ENCODE peak calls at places on chromosomes 4 and X, in nine cellular contexts. One of them, this sample, is unnamed.

GRCh38 chr4:184897807-184898388 is 72.1 kb upstream of the ACSL1 start:
- DNase-seq in cardiac muscle cell: no peak
- DNase-seq in sigmoid colon: no peak
- DNase-seq in brain microvascular endothelial cell: no peak
- DNase-seq in GM23338: no peak
- DNase-seq in GM06990: no peak
- DNase-seq in foreskin fibroblast: no peak
- DNase-seq in HCT116: no peak
- DNase-seq in neural progenitor cell: no peak
- DNase-seq in this sample: no peak

GRCh38 chr4:159346681-159347080 is 243.8 kb downstream of the RAPGEF2 start:
- DNase-seq in foreskin fibroblast: no peak
- DNase-seq in GM23338: no peak
- DNase-seq in sigmoid colon: no peak
- DNase-seq in brain microvascular endothelial cell: no peak
- DNase-seq in GM06990: no peak
- DNase-seq in cardiac muscle cell: no peak
- DNase-seq in neural progenitor cell: no peak
- DNase-seq in HCT116: no peak
- DNase-seq in this sample: no peak

GRCh38 chr4:11543710-11544109 is 115.0 kb upstream of the HS3ST1 start:
- DNase-seq in neural progenitor cell: no peak
- DNase-seq in cardiac muscle cell: peak
- DNase-seq in GM06990: no peak
- DNase-seq in brain microvascular endothelial cell: peak
- DNase-seq in foreskin fibroblast: peak
- DNase-seq in sigmoid colon: no peak
- DNase-seq in GM23338: no peak
- DNase-seq in HCT116: peak
- DNase-seq in this sample: no peak

GRCh38 chrX:46298821-46299220 is 246.4 kb downstream of the ZNF674 start:
- DNase-seq in sigmoid colon: no peak
- DNase-seq in brain microvascular endothelial cell: peak
- DNase-seq in cardiac muscle cell: no peak
- DNase-seq in neural progenitor cell: no peak
- DNase-seq in GM06990: no peak
- DNase-seq in HCT116: no peak
- DNase-seq in GM23338: no peak
- DNase-seq in foreskin fibroblast: peak
- DNase-seq in this sample: peak

GRCh38 chr4:74921490-74921889 is 11.4 kb upstream of the PARM1 start:
- DNase-seq in foreskin fibroblast: no peak
- DNase-seq in GM06990: no peak
- DNase-seq in GM23338: no peak
- DNase-seq in cardiac muscle cell: no peak
- DNase-seq in brain microvascular endothelial cell: no peak
- DNase-seq in sigmoid colon: no peak
- DNase-seq in HCT116: no peak
- DNase-seq in neural progenitor cell: no peak
- DNase-seq in this sample: no peak

GRCh38 chrX:42530027-42530426 is 247.9 kb downstream of the PPP1R2C start:
- DNase-seq in GM23338: peak
- DNase-seq in HCT116: no peak
- DNase-seq in foreskin fibroblast: peak
- DNase-seq in GM06990: no peak
- DNase-seq in neural progenitor cell: no peak
- DNase-seq in brain microvascular endothelial cell: peak
- DNase-seq in cardiac muscle cell: peak
- DNase-seq in sigmoid colon: no peak
- DNase-seq in this sample: peak

GRCh38 chrX:106670631-106671030 is 55.9 kb upstream of the RNF128 start:
- DNase-seq in neural progenitor cell: no peak
- DNase-seq in brain microvascular endothelial cell: no peak
- DNase-seq in GM23338: no peak
- DNase-seq in GM06990: no peak
- DNase-seq in sigmoid colon: no peak
- DNase-seq in foreskin fibroblast: peak
- DNase-seq in cardiac muscle cell: no peak
- DNase-seq in HCT116: no peak
- DNase-seq in this sample: no peak

GRCh38 chr4:102399021-102399420 is 53.7 kb upstream of the SLC39A8 start:
- DNase-seq in GM06990: no peak
- DNase-seq in sigmoid colon: no peak
- DNase-seq in cardiac muscle cell: no peak
- DNase-seq in neural progenitor cell: no peak
- DNase-seq in HCT116: no peak
- DNase-seq in brain microvascular endothelial cell: no peak
- DNase-seq in GM23338: no peak
- DNase-seq in foreskin fibroblast: no peak
- DNase-seq in this sample: no peak

GRCh38 chr4:122830392-122831095 is 3.9 kb downstream of the FGF2 start:
- DNase-seq in brain microvascular endothelial cell: no peak
- DNase-seq in GM06990: no peak
- DNase-seq in cardiac muscle cell: peak
- DNase-seq in GM23338: no peak
- DNase-seq in HCT116: no peak
- DNase-seq in sigmoid colon: peak
- DNase-seq in neural progenitor cell: no peak
- DNase-seq in foreskin fibroblast: no peak
- DNase-seq in this sample: peak

GRCh38 chr4:104971458-104971857 is 175.2 kb upstream of the TET2 start:
- DNase-seq in GM06990: no peak
- DNase-seq in GM23338: no peak
- DNase-seq in cardiac muscle cell: no peak
- DNase-seq in HCT116: no peak
- DNase-seq in neural progenitor cell: no peak
- DNase-seq in foreskin fibroblast: no peak
- DNase-seq in sigmoid colon: no peak
- DNase-seq in brain microvascular endothelial cell: no peak
- DNase-seq in this sample: no peak

GRCh38 chrX:40278340-40279090 is 180.8 kb upstream of the BCOR start:
- DNase-seq in foreskin fibroblast: no peak
- DNase-seq in sigmoid colon: no peak
- DNase-seq in GM23338: no peak
- DNase-seq in neural progenitor cell: no peak
- DNase-seq in brain microvascular endothelial cell: peak
- DNase-seq in GM06990: no peak
- DNase-seq in cardiac muscle cell: no peak
- DNase-seq in HCT116: no peak
- DNase-seq in this sample: no peak

GRCh38 chrX:19532709-19533108 is 17.4 kb upstream of the MAP3K15 start:
- DNase-seq in cardiac muscle cell: no peak
- DNase-seq in HCT116: no peak
- DNase-seq in foreskin fibroblast: no peak
- DNase-seq in neural progenitor cell: no peak
- DNase-seq in sigmoid colon: no peak
- DNase-seq in brain microvascular endothelial cell: no peak
- DNase-seq in GM23338: no peak
- DNase-seq in GM06990: no peak
- DNase-seq in this sample: no peak

GRCh38 chr4:142809559-142809958 is 36.5 kb downstream of the INPP4B start:
- DNase-seq in HCT116: no peak
- DNase-seq in GM23338: no peak
- DNase-seq in sigmoid colon: no peak
- DNase-seq in foreskin fibroblast: no peak
- DNase-seq in brain microvascular endothelial cell: no peak
- DNase-seq in cardiac muscle cell: no peak
- DNase-seq in GM06990: no peak
- DNase-seq in neural progenitor cell: no peak
- DNase-seq in this sample: no peak

GRCh38 chr4:48779095-48779997 is 733 bp downstream of the FRYL start:
- DNase-seq in GM23338: peak
- DNase-seq in neural progenitor cell: peak
- DNase-seq in foreskin fibroblast: peak
- DNase-seq in GM06990: peak
- DNase-seq in brain microvascular endothelial cell: peak
- DNase-seq in cardiac muscle cell: peak
- DNase-seq in sigmoid colon: peak
- DNase-seq in HCT116: no peak
- DNase-seq in this sample: no peak

GRCh38 chr4:8723222-8723980 is 130.8 kb downstream of the CPZ start:
- DNase-seq in HCT116: no peak
- DNase-seq in neural progenitor cell: no peak
- DNase-seq in GM06990: no peak
- DNase-seq in cardiac muscle cell: no peak
- DNase-seq in brain microvascular endothelial cell: no peak
- DNase-seq in GM23338: no peak
- DNase-seq in sigmoid colon: peak
- DNase-seq in foreskin fibroblast: no peak
- DNase-seq in this sample: no peak

GRCh38 chr4:6632125-6632524 is 8.4 kb upstream of the MRFAP1 start:
- DNase-seq in GM06990: no peak
- DNase-seq in HCT116: no peak
- DNase-seq in sigmoid colon: no peak
- DNase-seq in cardiac muscle cell: no peak
- DNase-seq in foreskin fibroblast: no peak
- DNase-seq in brain microvascular endothelial cell: no peak
- DNase-seq in neural progenitor cell: no peak
- DNase-seq in GM23338: no peak
- DNase-seq in this sample: no peak

GRCh38 chr4:156971623-156972369 is at the start of gene PDGFC:
- DNase-seq in neural progenitor cell: peak
- DNase-seq in cardiac muscle cell: peak
- DNase-seq in sigmoid colon: peak
- DNase-seq in HCT116: no peak
- DNase-seq in foreskin fibroblast: peak
- DNase-seq in GM06990: peak
- DNase-seq in GM23338: peak
- DNase-seq in brain microvascular endothelial cell: peak
- DNase-seq in this sample: no peak
- TF ChIP-seq CTCF in neural progenitor cell: peak
- TF ChIP-seq CTCF in cardiac muscle cell: peak
- TF ChIP-seq CTCF in sigmoid colon: peak
- TF ChIP-seq CTCF in HCT116: no peak
- TF ChIP-seq CTCF in foreskin fibroblast: peak
- TF ChIP-seq CTCF in GM06990: no peak
- TF ChIP-seq CTCF in GM23338: peak
- TF ChIP-seq CTCF in brain microvascular endothelial cell: peak
- TF ChIP-seq CTCF in this sample: peak

GRCh38 chrX:1336331-1337143 is at the start of gene IL3RA:
- DNase-seq in neural progenitor cell: no peak
- DNase-seq in cardiac muscle cell: peak
- DNase-seq in GM06990: peak
- DNase-seq in brain microvascular endothelial cell: peak
- DNase-seq in foreskin fibroblast: no peak
- DNase-seq in GM23338: no peak
- DNase-seq in HCT116: no peak
- DNase-seq in sigmoid colon: peak
- DNase-seq in this sample: no peak
- H3K4me3 ChIP-seq in neural progenitor cell: no peak
- H3K4me3 ChIP-seq in cardiac muscle cell: no peak
- H3K4me3 ChIP-seq in GM06990: peak
- H3K4me3 ChIP-seq in brain microvascular endothelial cell: no peak
- H3K4me3 ChIP-seq in foreskin fibroblast: peak
- H3K4me3 ChIP-seq in GM23338: no peak
- H3K4me3 ChIP-seq in HCT116: no peak
- H3K4me3 ChIP-seq in sigmoid colon: peak
- H3K4me3 ChIP-seq in this sample: no peak

GRCh38 chr4:107094332-107094731 is 58.2 kb upstream of the DKK2 start:
- DNase-seq in neural progenitor cell: no peak
- DNase-seq in foreskin fibroblast: peak
- DNase-seq in GM06990: no peak
- DNase-seq in brain microvascular endothelial cell: peak
- DNase-seq in HCT116: peak
- DNase-seq in cardiac muscle cell: peak
- DNase-seq in sigmoid colon: no peak
- DNase-seq in GM23338: peak
- DNase-seq in this sample: no peak
- TF ChIP-seq CTCF in neural progenitor cell: peak
- TF ChIP-seq CTCF in foreskin fibroblast: peak
- TF ChIP-seq CTCF in GM06990: peak
- TF ChIP-seq CTCF in brain microvascular endothelial cell: peak
- TF ChIP-seq CTCF in HCT116: peak
- TF ChIP-seq CTCF in cardiac muscle cell: peak
- TF ChIP-seq CTCF in sigmoid colon: no peak
- TF ChIP-seq CTCF in GM23338: peak
- TF ChIP-seq CTCF in this sample: peak

GRCh38 chr4:108170729-108171540 is 2.2 kb upstream of the LEF1 start:
- DNase-seq in brain microvascular endothelial cell: no peak
- DNase-seq in GM23338: peak
- DNase-seq in cardiac muscle cell: no peak
- DNase-seq in GM06990: no peak
- DNase-seq in neural progenitor cell: peak
- DNase-seq in HCT116: no peak
- DNase-seq in foreskin fibroblast: no peak
- DNase-seq in sigmoid colon: no peak
- DNase-seq in this sample: no peak
- H3K4me3 ChIP-seq in brain microvascular endothelial cell: peak
- H3K4me3 ChIP-seq in GM23338: peak
- H3K4me3 ChIP-seq in cardiac muscle cell: no peak
- H3K4me3 ChIP-seq in GM06990: no peak
- H3K4me3 ChIP-seq in neural progenitor cell: peak
- H3K4me3 ChIP-seq in HCT116: no peak
- H3K4me3 ChIP-seq in foreskin fibroblast: no peak
- H3K4me3 ChIP-seq in sigmoid colon: no peak
- H3K4me3 ChIP-seq in this sample: no peak

GRCh38 chrX:150405006-150405405 is 41.9 kb downstream of the MAMLD1 start:
- DNase-seq in neural progenitor cell: no peak
- DNase-seq in HCT116: no peak
- DNase-seq in cardiac muscle cell: no peak
- DNase-seq in foreskin fibroblast: no peak
- DNase-seq in GM06990: no peak
- DNase-seq in GM23338: no peak
- DNase-seq in sigmoid colon: no peak
- DNase-seq in brain microvascular endothelial cell: no peak
- DNase-seq in this sample: peak

GRCh38 chrX:150406559-150406958 is 43.4 kb downstream of the MAMLD1 start:
- DNase-seq in GM23338: no peak
- DNase-seq in brain microvascular endothelial cell: no peak
- DNase-seq in GM06990: no peak
- DNase-seq in HCT116: no peak
- DNase-seq in sigmoid colon: no peak
- DNase-seq in cardiac muscle cell: no peak
- DNase-seq in neural progenitor cell: no peak
- DNase-seq in foreskin fibroblast: no peak
- DNase-seq in this sample: no peak

GRCh38 chrX:150408007-150408406 is 44.9 kb downstream of the MAMLD1 start:
- DNase-seq in sigmoid colon: no peak
- DNase-seq in HCT116: no peak
- DNase-seq in foreskin fibroblast: no peak
- DNase-seq in GM23338: no peak
- DNase-seq in GM06990: no peak
- DNase-seq in brain microvascular endothelial cell: no peak
- DNase-seq in cardiac muscle cell: no peak
- DNase-seq in neural progenitor cell: no peak
- DNase-seq in this sample: no peak

GRCh38 chrX:150408561-150408960 is 45.4 kb downstream of the MAMLD1 start:
- DNase-seq in foreskin fibroblast: no peak
- DNase-seq in GM06990: no peak
- DNase-seq in brain microvascular endothelial cell: no peak
- DNase-seq in sigmoid colon: no peak
- DNase-seq in GM23338: no peak
- DNase-seq in HCT116: no peak
- DNase-seq in neural progenitor cell: no peak
- DNase-seq in cardiac muscle cell: peak
- DNase-seq in this sample: no peak

DNA sequence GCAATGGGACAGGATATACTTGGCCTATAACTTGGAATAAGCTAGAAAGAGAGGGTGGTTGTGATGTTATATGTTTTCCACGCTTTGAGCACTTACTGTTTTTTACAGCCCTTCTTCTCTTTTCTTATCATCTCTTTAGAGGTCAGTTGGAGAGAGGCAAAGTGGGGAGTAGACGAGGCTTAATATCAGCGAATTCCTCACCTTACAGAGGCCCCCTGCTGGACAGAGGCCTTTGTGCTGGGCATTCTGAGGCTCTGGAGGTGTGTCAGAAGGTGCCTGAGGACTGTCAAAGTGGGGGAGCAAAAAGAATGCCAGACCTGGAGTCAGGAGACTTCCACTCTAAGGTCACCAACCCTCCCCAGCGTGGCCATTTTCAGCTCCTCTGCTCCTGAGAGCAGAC is 42.5 kb downstream of the MAMLD1 start:
- DNase-seq in foreskin fibroblast: no peak
- DNase-seq in GM23338: peak
- DNase-seq in cardiac muscle cell: no peak
- DNase-seq in sigmoid colon: no peak
- DNase-seq in GM06990: no peak
- DNase-seq in neural progenitor cell: no peak
- DNase-seq in HCT116: no peak
- DNase-seq in brain microvascular endothelial cell: no peak
- DNase-seq in this sample: no peak
- TF ChIP-seq CTCF in foreskin fibroblast: peak
- TF ChIP-seq CTCF in GM23338: peak
- TF ChIP-seq CTCF in cardiac muscle cell: peak
- TF ChIP-seq CTCF in sigmoid colon: no peak
- TF ChIP-seq CTCF in GM06990: peak
- TF ChIP-seq CTCF in neural progenitor cell: peak
- TF ChIP-seq CTCF in HCT116: no peak
- TF ChIP-seq CTCF in brain microvascular endothelial cell: peak
- TF ChIP-seq CTCF in this sample: peak